ENCODE peak calls at places on chromosome 22, in ten cellular contexts. D is ovary; X is tibial nerve; N is adrenal gland; T is CD4-positive, alpha-beta T cell; W is CD8-positive, alpha-beta T cell; C is cardiac muscle cell; L is pancreas; R is PC-9; S is body of pancreas. K is an unnamed sample.

GRCh38 chr22:17114958-17115235 is 6.3 kb downstream of the TMEM121B start:
- DNase-seq in S (no peak), D (no peak), R (no peak), T (no peak), W (no peak), L (no peak), X (no peak), C (no peak), N (no peak), K (no peak)

GRCh38 chr22:44365196-44365802 is 52.5 kb upstream of the SHISAL1 start:
- DNase-seq in T (no peak), W (no peak), L (peak; percentile 32), D (no peak), X (no peak), R (peak; percentile 8), C (no peak), S (no peak), N (no peak), K (no peak)

GRCh38 chr22:39457546-39458442 is 982 bp downstream of the MGAT3 start:
- DNase-seq in C (peak; percentile 44), N (no peak), L (no peak), W (no peak), D (no peak), S (no peak), T (no peak), X (no peak), R (no peak), K (no peak)

GRCh38 chr22:27880778-27881394 is 38.2 kb downstream of the PITPNB start:
- DNase-seq in C (peak; percentile 75), X (no peak), T (no peak), S (peak; percentile 55), N (peak; percentile 35), W (no peak), R (peak; percentile 42), L (no peak), D (no peak), K (no peak)

GRCh38 chr22:42344391-42344861 is 74.0 kb upstream of the TCF20 start:
- DNase-seq in X (no peak), L (no peak), R (no peak), N (no peak), D (peak; percentile 52), T (no peak), S (no peak), C (no peak), W (no peak), K (no peak)

GRCh38 chr22:34429314-34429713 is 509.0 kb upstream of the LARGE1 start:
- DNase-seq in X (no peak), D (no peak), R (no peak), W (no peak), N (no peak), S (no peak), L (no peak), C (no peak), T (no peak), K (no peak)

GRCh38 chr22:30611197-30611596 is 4.2 kb downstream of the TCN2 start:
- DNase-seq in W (no peak), L (no peak), R (no peak), C (no peak), D (no peak), T (no peak), X (no peak), S (no peak), N (no peak), K (no peak)

GRCh38 chr22:19817561-19818263 is 37.0 kb downstream of the GNB1L start:
- DNase-seq in X (no peak), W (no peak), T (no peak), S (no peak), R (no peak), N (no peak), D (no peak), C (no peak), L (no peak), K (no peak)

GRCh38 chr22:38098410-38099249 is 11.9 kb downstream of the BAIAP2L2 start:
- DNase-seq in R (no peak), S (no peak), N (no peak), L (no peak), W (no peak), C (no peak), D (no peak), T (no peak), X (no peak), K (no peak)

GRCh38 chr22:22463855-22464540 is 44.5 kb downstream of the ZNF280B start:
- DNase-seq in X (peak; percentile 23), D (peak; percentile 40), W (peak; percentile 41), T (peak; percentile 23), N (peak; percentile 62), L (no peak), C (peak; percentile 61), R (no peak), S (peak; percentile 42), K (no peak)

GRCh38 chr22:39252461-39253391 is 7.9 kb upstream of the PDGFB start:
- DNase-seq in X (no peak), L (no peak), W (no peak), T (no peak), S (no peak), C (no peak), N (no peak), R (peak; percentile 48), D (no peak), K (no peak)

GRCh38 chr22:25067851-25068421 is 115.4 kb downstream of the KIAA1671 start:
- DNase-seq in R (no peak), W (peak; percentile 84), L (no peak), S (no peak), T (peak; percentile 84), X (no peak), D (no peak), C (no peak), N (peak; percentile 87), K (peak; percentile 82)

GRCh38 chr22:37569009-37569920 is 9.0 kb downstream of the CDC42EP1 start:
- DNase-seq in L (peak; percentile 85), T (no peak), W (no peak), S (peak; percentile 97), C (no peak), D (peak; percentile 35), N (peak; percentile 25), R (peak; percentile 81), X (no peak), K (no peak)

GRCh38 chr22:28379075-28379806 is 300.4 kb downstream of the TTC28 start:
- DNase-seq in T (no peak), C (no peak), R (no peak), N (no peak), D (no peak), L (no peak), W (no peak), X (no peak), S (no peak), K (no peak)

GRCh38 chr22:20239951-20240773 is 28.0 kb downstream of the RTN4R start:
- DNase-seq in W (no peak), R (no peak), X (no peak), T (no peak), N (no peak), C (no peak), L (no peak), D (peak; percentile 85), S (no peak), K (no peak)

GRCh38 chr22:42368379-42369249 is 63.6 kb downstream of the NFAM1 start:
- DNase-seq in N (no peak), R (peak; percentile 47), T (no peak), D (peak; percentile 46), L (peak; percentile 74), C (no peak), S (peak; percentile 33), X (no peak), W (peak; percentile 22), K (peak; percentile 19)

DNA sequence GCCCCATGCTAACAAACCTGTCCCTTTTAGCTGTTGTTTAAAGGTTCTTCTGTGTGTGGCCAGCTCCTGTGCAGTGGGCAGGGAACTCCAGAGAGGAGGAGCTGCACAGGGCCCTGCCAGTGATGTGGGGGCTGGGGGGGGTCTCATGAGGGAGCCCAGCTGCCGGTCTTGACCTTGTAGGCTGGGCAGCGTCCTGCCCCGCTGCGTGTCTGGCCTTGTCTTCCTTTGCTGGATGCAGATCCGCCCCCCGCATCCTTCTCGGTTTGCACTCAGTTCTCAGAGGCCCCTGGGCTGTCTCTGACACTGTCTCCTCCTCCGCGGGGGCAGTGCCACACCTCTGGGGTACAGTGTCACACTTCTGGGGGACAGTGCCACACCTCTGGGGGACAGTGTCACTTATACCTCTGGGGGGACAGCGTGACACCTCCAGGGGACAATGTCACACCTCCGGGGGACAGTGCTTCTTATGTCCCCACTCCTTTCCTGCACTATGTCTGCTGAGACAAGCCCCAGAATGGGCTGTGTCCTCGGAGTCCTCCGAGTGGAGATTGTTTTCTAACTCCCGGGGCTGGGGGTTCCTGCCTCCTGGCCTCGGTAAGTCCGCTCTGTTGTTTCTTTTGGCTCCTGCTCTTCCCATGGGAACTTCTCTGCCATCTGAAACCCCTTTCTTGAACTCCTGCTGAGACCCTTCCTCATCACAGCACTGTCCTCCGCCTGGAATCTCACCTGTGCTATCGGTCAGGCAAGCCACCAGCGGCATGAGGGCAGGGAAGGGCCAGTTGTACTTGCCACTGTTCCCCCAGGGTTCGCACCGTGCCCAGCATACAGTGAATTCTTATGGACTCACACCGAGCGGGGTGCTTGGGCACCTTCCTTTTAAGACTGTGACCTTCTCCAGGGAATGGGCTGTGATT is 788.3 kb downstream of the TBC1D22A start:
- DNase-seq in T (no peak), R (no peak), D (no peak), N (no peak), X (no peak), L (no peak), C (no peak), S (no peak), W (no peak), K (no peak)
- H3K9me3 ChIP-seq in T (no peaks in the 10 kb centered on the region), R (peaks cover 3% of the 10 kb centered on the region), D (no peaks in the 10 kb centered on the region), N (no peaks in the 10 kb centered on the region), X (no peaks in the 10 kb centered on the region), L (no peaks in the 10 kb centered on the region), C (no peaks in the 10 kb centered on the region), S (no peaks in the 10 kb centered on the region), W (no peaks in the 10 kb centered on the region), K (no peaks in the 10 kb centered on the region)

GRCh38 chr22:47437636-47438035 is 675.2 kb downstream of the TBC1D22A start:
- DNase-seq in N (no peak), L (no peak), R (no peak), W (no peak), C (no peak), S (no peak), T (no peak), X (no peak), D (no peak), K (no peak)
- H3K9me3 ChIP-seq in N (no peaks in the 10 kb centered on the region), L (no peaks in the 10 kb centered on the region), R (no peaks in the 10 kb centered on the region), W (no peaks in the 10 kb centered on the region), C (no peaks in the 10 kb centered on the region), S (peaks cover 4% of the 10 kb centered on the region), T (peaks cover 4% of the 10 kb centered on the region), X (peaks cover 61% of the 10 kb centered on the region), D (no peaks in the 10 kb centered on the region), K (no peaks in the 10 kb centered on the region)

DNA sequence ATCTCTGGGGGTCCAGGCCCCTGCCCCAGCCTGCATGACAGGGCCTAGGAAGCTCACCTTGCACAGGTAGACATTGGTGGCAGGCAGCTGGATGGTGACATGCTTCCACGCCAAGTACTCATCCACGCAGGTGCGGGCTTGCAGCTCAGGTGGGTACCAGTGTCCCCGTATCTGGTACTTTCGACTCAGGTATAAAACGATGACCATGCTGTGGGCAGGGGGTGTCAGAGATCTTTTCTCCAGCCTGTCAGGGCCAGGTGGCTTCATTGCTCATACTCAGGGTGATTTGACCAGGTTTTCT is 1.6 kb upstream of the GSTT4 start:
- DNase-seq in N (no peak), T (no peak), S (no peak), R (no peak), X (no peak), L (no peak), W (no peak), C (no peak), D (no peak), K (no peak)
- H3K9me3 ChIP-seq in N (no peaks in the 10 kb centered on the region), T (no peaks in the 10 kb centered on the region), S (no peaks in the 10 kb centered on the region), R (no peaks in the 10 kb centered on the region), X (no peaks in the 10 kb centered on the region), L (no peaks in the 10 kb centered on the region), W (no peaks in the 10 kb centered on the region), C (no peaks in the 10 kb centered on the region), D (no peaks in the 10 kb centered on the region), K (no peaks in the 10 kb centered on the region)

GRCh38 chr22:47381240-47381639 is 618.8 kb downstream of the TBC1D22A start:
- DNase-seq in N (no peak), S (peak; percentile 6), L (peak; percentile 33), D (no peak), W (no peak), T (no peak), X (no peak), R (no peak), C (no peak), K (no peak)
- H3K9me3 ChIP-seq in N (no peaks in the 10 kb centered on the region), S (no peaks in the 10 kb centered on the region), L (no peaks in the 10 kb centered on the region), D (no peaks in the 10 kb centered on the region), W (no peaks in the 10 kb centered on the region), T (no peaks in the 10 kb centered on the region), X (no peaks in the 10 kb centered on the region), R (no peaks in the 10 kb centered on the region), C (no peaks in the 10 kb centered on the region), K (no peaks in the 10 kb centered on the region)

K was measured in T-helper 17 cell.